ENCODE peak calls at places on chromosome 7, in four cellular contexts. One of them, this sample, is unnamed.

GRCh38 chr7:113456533-113456932 is 338.2 kb upstream of the SMIM30 start:
- DNase-seq in HCT116: no peak
- DNase-seq in body of pancreas: no peak
- DNase-seq in CD8-positive, alpha-beta T cell: no peak
- DNase-seq in this sample: no peak

GRCh38 chr7:155754165-155754564 is 58.1 kb downstream of the SHH start:
- DNase-seq in HCT116: no peak
- DNase-seq in body of pancreas: no peak
- DNase-seq in CD8-positive, alpha-beta T cell: no peak
- DNase-seq in this sample: no peak

GRCh38 chr7:82959528-82959927 is 203.2 kb downstream of the PCLO start:
- DNase-seq in HCT116: no peak
- DNase-seq in body of pancreas: no peak
- DNase-seq in CD8-positive, alpha-beta T cell: no peak
- DNase-seq in this sample: no peak

GRCh38 chr7:113774182-113774807 is 144.5 kb downstream of the PPP1R3A start:
- DNase-seq in HCT116: peak; percentile 33
- DNase-seq in body of pancreas: peak; percentile 17
- DNase-seq in CD8-positive, alpha-beta T cell: no peak
- DNase-seq in this sample: no peak

GRCh38 chr7:117068511-117069155 is 115.3 kb downstream of the ST7 start:
- DNase-seq in HCT116: no peak
- DNase-seq in body of pancreas: peak; percentile 33
- DNase-seq in CD8-positive, alpha-beta T cell: no peak
- DNase-seq in this sample: no peak

GRCh38 chr7:153847828-153848227 is 204.4 kb upstream of the DPP6 start:
- DNase-seq in HCT116: no peak
- DNase-seq in body of pancreas: no peak
- DNase-seq in CD8-positive, alpha-beta T cell: no peak
- DNase-seq in this sample: no peak

GRCh38 chr7:129098409-129099084 is 43.6 kb upstream of the TNPO3 start:
- DNase-seq in HCT116: no peak
- DNase-seq in body of pancreas: no peak
- DNase-seq in CD8-positive, alpha-beta T cell: no peak
- DNase-seq in this sample: no peak

GRCh38 chr7:132049462-132050304 is 493.3 kb upstream of the PODXL start:
- DNase-seq in HCT116: peak; percentile 16
- DNase-seq in body of pancreas: peak; percentile 42
- DNase-seq in CD8-positive, alpha-beta T cell: no peak
- DNase-seq in this sample: no peak

GRCh38 chr7:134890246-134891240 is 95.8 kb upstream of the AGBL3 start:
- DNase-seq in HCT116: no peak
- DNase-seq in body of pancreas: peak; percentile 29
- DNase-seq in CD8-positive, alpha-beta T cell: no peak
- DNase-seq in this sample: no peak

GRCh38 chr7:75762350-75762917 is 9.6 kb downstream of the CCL26 start:
- DNase-seq in HCT116: peak; percentile 40
- DNase-seq in body of pancreas: no peak
- DNase-seq in CD8-positive, alpha-beta T cell: no peak
- DNase-seq in this sample: peak; percentile 57

GRCh38 chr7:22782616-22783232 is 39.9 kb downstream of the TOMM7 start:
- DNase-seq in HCT116: peak; percentile 48
- DNase-seq in body of pancreas: peak; percentile 68
- DNase-seq in CD8-positive, alpha-beta T cell: peak; percentile 75
- DNase-seq in this sample: peak; percentile 58

GRCh38 chr7:50665403-50666123 is 100.4 kb upstream of the DDC start:
- DNase-seq in HCT116: no peak
- DNase-seq in body of pancreas: no peak
- DNase-seq in CD8-positive, alpha-beta T cell: no peak
- DNase-seq in this sample: no peak

GRCh38 chr7:44796034-44796503 is 412 bp upstream of the PPIA start:
- DNase-seq in HCT116: peak; percentile 16
- DNase-seq in body of pancreas: peak; percentile 55
- DNase-seq in CD8-positive, alpha-beta T cell: no peak
- DNase-seq in this sample: no peak

GRCh38 chr7:115522174-115522573 is 508.4 kb downstream of the TFEC start:
- DNase-seq in HCT116: no peak
- DNase-seq in body of pancreas: no peak
- DNase-seq in CD8-positive, alpha-beta T cell: no peak
- DNase-seq in this sample: no peak

GRCh38 chr7:73342645-73343044 is 14.7 kb downstream of the FKBP6 start:
- DNase-seq in HCT116: peak; percentile 29
- DNase-seq in body of pancreas: peak; percentile 44
- DNase-seq in CD8-positive, alpha-beta T cell: no peak
- DNase-seq in this sample: no peak

GRCh38 chr7:35747611-35748010 is 52.7 kb upstream of the HERPUD2 start:
- DNase-seq in HCT116: no peak
- DNase-seq in body of pancreas: no peak
- DNase-seq in CD8-positive, alpha-beta T cell: no peak
- DNase-seq in this sample: no peak
- H3K27ac ChIP-seq in HCT116: no peak overlapping the region
- H3K27ac ChIP-seq in body of pancreas: no peak overlapping the region
- H3K27ac ChIP-seq in CD8-positive, alpha-beta T cell: no peak overlapping the region
- H3K27ac ChIP-seq in this sample: no peak overlapping the region

DNA sequence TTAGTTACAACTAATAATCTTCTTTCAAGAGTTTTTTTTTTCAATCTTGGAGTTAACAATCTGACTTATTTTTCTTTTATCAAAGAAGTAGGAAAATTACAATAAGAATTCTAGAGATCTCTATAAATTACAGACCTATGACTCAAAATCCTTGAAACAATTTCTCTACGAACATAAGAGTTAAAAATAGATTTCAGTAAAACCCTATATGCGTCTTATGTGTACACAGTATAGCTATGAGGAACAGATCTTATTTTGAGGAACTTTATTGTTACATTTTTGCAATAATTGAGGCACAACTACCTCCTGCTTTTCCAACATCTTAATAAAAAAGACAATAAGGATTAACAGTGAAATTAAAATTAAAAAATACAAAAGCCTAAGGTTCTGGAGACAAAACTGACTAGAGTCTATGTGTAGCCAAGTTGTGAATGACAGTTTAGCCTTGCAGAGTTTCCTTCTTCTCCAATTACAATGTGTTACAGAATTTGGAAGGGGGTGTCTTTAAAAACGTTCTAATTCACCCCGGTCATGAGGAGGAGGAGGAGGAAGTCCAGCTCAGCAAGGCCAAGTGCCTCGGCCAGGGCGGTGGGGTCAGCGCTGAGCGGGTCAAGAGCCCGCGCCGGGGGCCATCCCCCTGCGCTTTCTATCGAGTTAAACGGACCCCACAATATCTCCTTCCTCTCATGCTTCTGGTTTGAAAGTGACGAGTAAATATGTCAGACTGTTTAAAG is 40.5 kb downstream of the AMZ1 start:
- DNase-seq in HCT116: no peak
- DNase-seq in body of pancreas: no peak
- DNase-seq in CD8-positive, alpha-beta T cell: no peak
- DNase-seq in this sample: no peak
- H3K27ac ChIP-seq in HCT116: no peak overlapping the region
- H3K27ac ChIP-seq in body of pancreas: no peak overlapping the region
- H3K27ac ChIP-seq in CD8-positive, alpha-beta T cell: no peak overlapping the region
- H3K27ac ChIP-seq in this sample: no peak overlapping the region

GRCh38 chr7:16564023-16564380 is 37.4 kb downstream of the LRRC72 start:
- DNase-seq in HCT116: no peak
- DNase-seq in body of pancreas: no peak
- DNase-seq in CD8-positive, alpha-beta T cell: no peak
- DNase-seq in this sample: no peak

GRCh38 chr7:16561943-16562342 is 35.3 kb downstream of the LRRC72 start:
- DNase-seq in HCT116: no peak
- DNase-seq in body of pancreas: no peak
- DNase-seq in CD8-positive, alpha-beta T cell: no peak
- DNase-seq in this sample: no peak

GRCh38 chr7:16564909-16565426 is 38.3 kb downstream of the LRRC72 start:
- DNase-seq in HCT116: peak; percentile 66
- DNase-seq in body of pancreas: no peak
- DNase-seq in CD8-positive, alpha-beta T cell: no peak
- DNase-seq in this sample: no peak

GRCh38 chr7:16562456-16563220 is 36.0 kb downstream of the LRRC72 start:
- DNase-seq in HCT116: no peak
- DNase-seq in body of pancreas: no peak
- DNase-seq in CD8-positive, alpha-beta T cell: no peak
- DNase-seq in this sample: no peak

GRCh38 chr7:16563281-16564022 is 36.8 kb downstream of the LRRC72 start:
- DNase-seq in HCT116: no peak
- DNase-seq in body of pancreas: no peak
- DNase-seq in CD8-positive, alpha-beta T cell: no peak
- DNase-seq in this sample: peak; percentile 6
- H3K27ac ChIP-seq in HCT116: no peak overlapping the region
- H3K27ac ChIP-seq in body of pancreas: no peak overlapping the region
- H3K27ac ChIP-seq in CD8-positive, alpha-beta T cell: no peak overlapping the region
- H3K27ac ChIP-seq in this sample: no peak overlapping the region

GRCh38 chr7:95104739-95105138 is 197.3 kb downstream of the PPP1R9A start:
- DNase-seq in HCT116: peak; percentile 6
- DNase-seq in body of pancreas: peak; percentile 38
- DNase-seq in CD8-positive, alpha-beta T cell: no peak
- DNase-seq in this sample: no peak
- H3K27ac ChIP-seq in HCT116: no peak overlapping the region
- H3K27ac ChIP-seq in body of pancreas: peak overlapping the region; percentile 14
- H3K27ac ChIP-seq in CD8-positive, alpha-beta T cell: no peak overlapping the region
- H3K27ac ChIP-seq in this sample: no peak overlapping the region

GRCh38 chr7:104794154-104794553 is 219.9 kb upstream of the KMT2E start:
- DNase-seq in HCT116: no peak
- DNase-seq in body of pancreas: no peak
- DNase-seq in CD8-positive, alpha-beta T cell: no peak
- DNase-seq in this sample: no peak

GRCh38 chr7:104793066-104793465 is 220.9 kb upstream of the KMT2E start:
- DNase-seq in HCT116: no peak
- DNase-seq in body of pancreas: no peak
- DNase-seq in CD8-positive, alpha-beta T cell: no peak
- DNase-seq in this sample: no peak

GRCh38 chr7:104795086-104795485 is 218.9 kb upstream of the KMT2E start:
- DNase-seq in HCT116: no peak
- DNase-seq in body of pancreas: no peak
- DNase-seq in CD8-positive, alpha-beta T cell: no peak
- DNase-seq in this sample: no peak

GRCh38 chr7:104794589-104794988 is 219.4 kb upstream of the KMT2E start:
- DNase-seq in HCT116: no peak
- DNase-seq in body of pancreas: no peak
- DNase-seq in CD8-positive, alpha-beta T cell: no peak
- DNase-seq in this sample: no peak

DNA sequence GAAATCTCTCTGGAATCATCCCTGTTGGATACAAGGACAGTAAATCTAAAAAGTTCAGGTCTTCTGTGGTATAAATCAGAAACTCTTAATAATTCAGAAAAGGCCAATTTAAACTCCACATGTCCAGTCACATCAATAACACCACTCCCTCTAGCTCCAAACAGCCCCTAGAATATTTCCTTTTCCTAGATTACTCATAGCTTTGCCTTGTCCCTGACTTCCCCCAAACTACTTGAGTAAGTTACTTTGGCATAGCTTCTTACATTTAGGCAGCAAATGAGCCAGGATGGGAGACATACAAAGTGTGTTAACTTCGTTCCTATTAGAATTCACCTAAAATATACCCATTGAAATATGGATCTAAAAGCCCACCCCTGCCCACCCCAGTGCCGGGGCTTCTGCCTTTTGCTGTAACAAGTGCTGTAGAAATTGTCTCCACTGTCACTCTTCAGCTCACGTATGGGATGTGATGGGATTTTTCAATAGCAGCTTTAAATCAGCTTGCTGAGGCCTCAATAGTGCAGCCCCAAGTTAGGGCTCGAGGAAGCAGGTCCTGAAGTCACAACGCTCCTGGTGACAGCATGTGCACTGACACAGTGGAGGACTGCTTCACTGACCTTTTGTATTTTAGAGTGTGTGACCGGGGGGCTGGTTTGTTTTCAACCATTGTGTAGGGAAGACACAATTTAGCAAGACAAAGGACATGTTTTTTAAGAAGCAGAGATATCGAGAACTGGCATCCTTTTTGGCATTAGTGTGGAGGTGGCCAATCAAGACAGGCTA is 218.2 kb upstream of the KMT2E start:
- DNase-seq in HCT116: no peak
- DNase-seq in body of pancreas: no peak
- DNase-seq in CD8-positive, alpha-beta T cell: no peak
- DNase-seq in this sample: no peak
- H3K27ac ChIP-seq in HCT116: no peak overlapping the region
- H3K27ac ChIP-seq in body of pancreas: no peak overlapping the region
- H3K27ac ChIP-seq in CD8-positive, alpha-beta T cell: no peak overlapping the region
- H3K27ac ChIP-seq in this sample: no peak overlapping the region

DNA sequence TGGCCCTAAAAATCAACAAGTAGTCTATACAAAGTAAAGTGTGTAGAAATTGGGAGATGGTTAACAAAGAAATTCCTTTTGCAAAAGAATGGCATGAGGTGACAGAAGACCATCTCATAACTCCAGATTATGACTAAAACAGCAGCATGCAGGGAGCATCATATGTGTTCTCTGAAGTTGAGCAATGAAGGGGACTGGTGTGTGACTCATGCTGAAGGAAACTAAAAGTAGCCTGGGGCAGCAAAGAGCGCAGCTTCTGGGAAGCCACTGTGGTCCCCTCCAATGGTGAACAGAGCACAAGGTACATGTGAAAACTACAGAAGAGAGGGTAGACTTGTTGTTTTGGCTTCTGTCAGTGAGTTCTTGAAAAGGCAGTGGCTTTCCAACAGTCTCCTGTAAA is 133.4 kb downstream of the MACC1 start:
- DNase-seq in HCT116: no peak
- DNase-seq in body of pancreas: no peak
- DNase-seq in CD8-positive, alpha-beta T cell: no peak
- DNase-seq in this sample: no peak
- H3K27ac ChIP-seq in HCT116: no peak overlapping the region
- H3K27ac ChIP-seq in body of pancreas: no peak overlapping the region
- H3K27ac ChIP-seq in CD8-positive, alpha-beta T cell: no peak overlapping the region
- H3K27ac ChIP-seq in this sample: no peak overlapping the region

GRCh38 chr7:101727184-101727583 is 90.2 kb upstream of the CUX1 start:
- DNase-seq in HCT116: no peak
- DNase-seq in body of pancreas: no peak
- DNase-seq in CD8-positive, alpha-beta T cell: no peak
- DNase-seq in this sample: no peak

GRCh38 chr7:101731502-101732084 is 85.8 kb upstream of the CUX1 start:
- DNase-seq in HCT116: no peak
- DNase-seq in body of pancreas: no peak
- DNase-seq in CD8-positive, alpha-beta T cell: no peak
- DNase-seq in this sample: no peak

GRCh38 chr7:101725911-101726310 is 91.5 kb upstream of the CUX1 start:
- DNase-seq in HCT116: no peak
- DNase-seq in body of pancreas: no peak
- DNase-seq in CD8-positive, alpha-beta T cell: no peak
- DNase-seq in this sample: no peak

GRCh38 chr7:101728128-101728527 is 89.3 kb upstream of the CUX1 start:
- DNase-seq in HCT116: no peak
- DNase-seq in body of pancreas: no peak
- DNase-seq in CD8-positive, alpha-beta T cell: no peak
- DNase-seq in this sample: no peak

GRCh38 chr7:101728888-101729883 is 88.2 kb upstream of the CUX1 start:
- DNase-seq in HCT116: peak; percentile 93
- DNase-seq in body of pancreas: no peak
- DNase-seq in CD8-positive, alpha-beta T cell: no peak
- DNase-seq in this sample: no peak
- H3K27ac ChIP-seq in HCT116: peak overlapping the region; percentile 51
- H3K27ac ChIP-seq in body of pancreas: no peak overlapping the region
- H3K27ac ChIP-seq in CD8-positive, alpha-beta T cell: no peak overlapping the region
- H3K27ac ChIP-seq in this sample: no peak overlapping the region

GRCh38 chr7:24005517-24005916 is 278.5 kb upstream of the NPY start:
- DNase-seq in HCT116: no peak
- DNase-seq in body of pancreas: no peak
- DNase-seq in CD8-positive, alpha-beta T cell: no peak
- DNase-seq in this sample: no peak
- H3K27ac ChIP-seq in HCT116: no peak overlapping the region
- H3K27ac ChIP-seq in body of pancreas: no peak overlapping the region
- H3K27ac ChIP-seq in CD8-positive, alpha-beta T cell: no peak overlapping the region
- H3K27ac ChIP-seq in this sample: no peak overlapping the region